ENCODE peak calls at places on chromosome X, in eight cellular contexts. One of them, this sample, is unnamed. For H3K4me1, the result is how much of the 10 kb centered on the place peaks cover.

GRCh38 chrX:40449396-40449795 is 131.4 kb upstream of the ATP6AP2 start:
- DNase-seq in A549: no peak
- DNase-seq in stomach: no peak
- DNase-seq in tibial nerve: no peak
- DNase-seq in suprapubic skin: no peak
- DNase-seq in sigmoid colon: no peak
- DNase-seq in ovary: no peak
- DNase-seq in K562: no peak
- DNase-seq in this sample: no peak

GRCh38 chrX:44344194-44344593 is 722 bp upstream of the EFHC2 start:
- DNase-seq in A549: no peak
- DNase-seq in stomach: peak
- DNase-seq in tibial nerve: peak
- DNase-seq in suprapubic skin: no peak
- DNase-seq in sigmoid colon: no peak
- DNase-seq in ovary: no peak
- DNase-seq in K562: peak
- DNase-seq in this sample: peak

GRCh38 chrX:149074429-149074828 is 430.7 kb downstream of the IDS start:
- DNase-seq in A549: no peak
- DNase-seq in stomach: no peak
- DNase-seq in tibial nerve: peak
- DNase-seq in suprapubic skin: no peak
- DNase-seq in sigmoid colon: no peak
- DNase-seq in ovary: no peak
- DNase-seq in K562: no peak
- DNase-seq in this sample: no peak

GRCh38 chrX:155998116-155998515 is 620 bp downstream of the IL9R start:
- DNase-seq in A549: no peak
- DNase-seq in stomach: no peak
- DNase-seq in tibial nerve: no peak
- DNase-seq in suprapubic skin: no peak
- DNase-seq in sigmoid colon: no peak
- DNase-seq in ovary: no peak
- DNase-seq in K562: no peak
- DNase-seq in this sample: no peak

GRCh38 chrX:46444011-46444410 is 101.2 kb downstream of the ZNF674 start:
- DNase-seq in A549: no peak
- DNase-seq in stomach: no peak
- DNase-seq in tibial nerve: no peak
- DNase-seq in suprapubic skin: no peak
- DNase-seq in sigmoid colon: no peak
- DNase-seq in ovary: no peak
- DNase-seq in K562: peak
- DNase-seq in this sample: no peak

GRCh38 chrX:63503541-63503940 is 152.4 kb upstream of the SPIN4 start:
- DNase-seq in A549: no peak
- DNase-seq in stomach: no peak
- DNase-seq in tibial nerve: no peak
- DNase-seq in suprapubic skin: no peak
- DNase-seq in sigmoid colon: no peak
- DNase-seq in ovary: no peak
- DNase-seq in K562: no peak
- DNase-seq in this sample: no peak

GRCh38 chrX:10111364-10112148 is 45.2 kb upstream of the CLCN4 start:
- DNase-seq in A549: no peak
- DNase-seq in stomach: no peak
- DNase-seq in tibial nerve: no peak
- DNase-seq in suprapubic skin: no peak
- DNase-seq in sigmoid colon: peak
- DNase-seq in ovary: peak
- DNase-seq in K562: no peak
- DNase-seq in this sample: peak

GRCh38 chrX:23902419-23902818 is 5.3 kb downstream of the APOO start:
- DNase-seq in A549: no peak
- DNase-seq in stomach: no peak
- DNase-seq in tibial nerve: no peak
- DNase-seq in suprapubic skin: no peak
- DNase-seq in sigmoid colon: no peak
- DNase-seq in ovary: no peak
- DNase-seq in K562: peak
- DNase-seq in this sample: no peak

GRCh38 chrX:39613997-39614679 is 483.6 kb downstream of the BCOR start:
- DNase-seq in A549: no peak
- DNase-seq in stomach: no peak
- DNase-seq in tibial nerve: no peak
- DNase-seq in suprapubic skin: no peak
- DNase-seq in sigmoid colon: no peak
- DNase-seq in ovary: no peak
- DNase-seq in K562: no peak
- DNase-seq in this sample: peak

GRCh38 chrX:121456315-121456714 is 408.9 kb downstream of the GLUD2 start:
- DNase-seq in A549: no peak
- DNase-seq in stomach: no peak
- DNase-seq in tibial nerve: no peak
- DNase-seq in suprapubic skin: no peak
- DNase-seq in sigmoid colon: no peak
- DNase-seq in ovary: no peak
- DNase-seq in K562: no peak
- DNase-seq in this sample: no peak

GRCh38 chrX:108268434-108269080 is 169.7 kb downstream of the COL4A6 start:
- DNase-seq in A549: no peak
- DNase-seq in stomach: no peak
- DNase-seq in tibial nerve: no peak
- DNase-seq in suprapubic skin: no peak
- DNase-seq in sigmoid colon: no peak
- DNase-seq in ovary: no peak
- DNase-seq in K562: no peak
- DNase-seq in this sample: no peak

GRCh38 chrX:140346711-140347110 is 158.2 kb downstream of the SOX3 start:
- DNase-seq in A549: no peak
- DNase-seq in stomach: no peak
- DNase-seq in tibial nerve: no peak
- DNase-seq in suprapubic skin: no peak
- DNase-seq in sigmoid colon: no peak
- DNase-seq in ovary: no peak
- DNase-seq in K562: no peak
- DNase-seq in this sample: no peak

GRCh38 chrX:8820910-8821527 is 19.8 kb upstream of the FAM9A start:
- DNase-seq in A549: no peak
- DNase-seq in stomach: no peak
- DNase-seq in tibial nerve: no peak
- DNase-seq in suprapubic skin: no peak
- DNase-seq in sigmoid colon: no peak
- DNase-seq in ovary: no peak
- DNase-seq in K562: no peak
- DNase-seq in this sample: no peak

GRCh38 chrX:109614951-109615350 is 10.0 kb downstream of the KCNE5 start:
- DNase-seq in A549: no peak
- DNase-seq in stomach: no peak
- DNase-seq in tibial nerve: no peak
- DNase-seq in suprapubic skin: no peak
- DNase-seq in sigmoid colon: no peak
- DNase-seq in ovary: no peak
- DNase-seq in K562: no peak
- DNase-seq in this sample: no peak

GRCh38 chrX:139203681-139204575 is 326.6 kb upstream of the F9 start:
- DNase-seq in A549: no peak
- DNase-seq in stomach: peak
- DNase-seq in tibial nerve: no peak
- DNase-seq in suprapubic skin: no peak
- DNase-seq in sigmoid colon: no peak
- DNase-seq in ovary: peak
- DNase-seq in K562: no peak
- DNase-seq in this sample: no peak

GRCh38 chrX:30900227-30900626 is 11.2 kb upstream of the TAB3 start:
- DNase-seq in A549: no peak
- DNase-seq in stomach: no peak
- DNase-seq in tibial nerve: no peak
- DNase-seq in suprapubic skin: no peak
- DNase-seq in sigmoid colon: no peak
- DNase-seq in ovary: no peak
- DNase-seq in K562: no peak
- DNase-seq in this sample: no peak

GRCh38 chrX:131861088-131861787 is 161.9 kb upstream of the STK26 start:
- DNase-seq in A549: no peak
- DNase-seq in stomach: no peak
- DNase-seq in tibial nerve: no peak
- DNase-seq in suprapubic skin: no peak
- DNase-seq in sigmoid colon: no peak
- DNase-seq in ovary: no peak
- DNase-seq in K562: no peak
- DNase-seq in this sample: no peak

GRCh38 chrX:65643046-65643785 is 24.2 kb upstream of the MSN start:
- DNase-seq in A549: no peak
- DNase-seq in stomach: no peak
- DNase-seq in tibial nerve: no peak
- DNase-seq in suprapubic skin: no peak
- DNase-seq in sigmoid colon: no peak
- DNase-seq in ovary: no peak
- DNase-seq in K562: no peak
- DNase-seq in this sample: no peak

GRCh38 chrX:110746014-110746413 is 49.6 kb downstream of the CHRDL1 start:
- DNase-seq in A549: no peak
- DNase-seq in stomach: no peak
- DNase-seq in tibial nerve: no peak
- DNase-seq in suprapubic skin: no peak
- DNase-seq in sigmoid colon: no peak
- DNase-seq in ovary: no peak
- DNase-seq in K562: no peak
- DNase-seq in this sample: no peak

GRCh38 chrX:110915120-110915519 is 119.5 kb upstream of the CHRDL1 start:
- DNase-seq in A549: no peak
- DNase-seq in stomach: no peak
- DNase-seq in tibial nerve: peak
- DNase-seq in suprapubic skin: no peak
- DNase-seq in sigmoid colon: no peak
- DNase-seq in ovary: no peak
- DNase-seq in K562: no peak
- DNase-seq in this sample: no peak

GRCh38 chrX:138648570-138648969 is 62.9 kb downstream of the FGF13 start:
- DNase-seq in A549: no peak
- DNase-seq in stomach: no peak
- DNase-seq in tibial nerve: no peak
- DNase-seq in suprapubic skin: no peak
- DNase-seq in sigmoid colon: no peak
- DNase-seq in ovary: no peak
- DNase-seq in K562: no peak
- DNase-seq in this sample: no peak

DNA sequence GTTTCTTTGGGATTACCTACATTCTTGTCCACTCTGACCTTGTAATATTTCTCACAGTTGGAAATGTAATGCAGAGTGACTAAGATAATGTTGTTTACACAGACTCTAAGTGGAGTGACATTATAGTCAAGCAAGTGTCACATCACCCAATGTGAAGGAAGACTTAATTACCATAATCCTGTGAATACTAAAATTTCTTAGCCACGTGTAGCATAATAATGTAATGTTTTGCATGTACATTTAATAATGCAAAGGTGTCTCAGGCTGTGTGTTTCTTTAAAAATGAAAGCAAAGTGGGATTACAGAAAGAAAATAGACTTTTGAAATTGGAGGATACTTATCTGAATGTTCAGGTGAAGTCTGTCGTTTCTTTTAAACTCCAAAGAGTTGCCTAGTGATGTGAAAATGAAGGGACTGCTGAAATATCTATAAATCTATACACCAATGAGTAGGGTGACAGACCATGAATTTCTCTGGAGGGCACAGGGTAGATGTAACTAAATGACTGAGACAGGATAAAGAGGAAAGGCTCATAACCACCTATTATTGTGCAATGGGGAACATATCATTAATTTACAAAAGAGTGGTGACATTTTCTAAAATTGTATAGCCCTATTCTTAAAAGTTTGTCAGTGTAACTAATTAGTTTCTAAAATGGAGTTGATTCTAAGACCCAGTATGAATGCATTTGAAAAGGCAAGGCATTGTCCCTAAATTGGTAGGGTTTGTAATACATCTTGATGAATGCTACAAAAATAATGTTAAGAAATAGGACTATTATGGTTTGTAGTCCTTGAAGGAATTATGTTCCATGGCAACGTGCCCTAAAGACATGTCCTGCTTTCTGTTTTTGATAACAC is 235.7 kb downstream of the DACH2 start:
- DNase-seq in A549: no peak
- DNase-seq in stomach: no peak
- DNase-seq in tibial nerve: no peak
- DNase-seq in suprapubic skin: no peak
- DNase-seq in sigmoid colon: no peak
- DNase-seq in ovary: no peak
- DNase-seq in K562: no peak
- DNase-seq in this sample: no peak
- TF ChIP-seq POLR2A in A549: no peak
- TF ChIP-seq POLR2A in stomach: no peak
- TF ChIP-seq POLR2A in tibial nerve: no peak
- TF ChIP-seq POLR2A in suprapubic skin: no peak
- TF ChIP-seq POLR2A in sigmoid colon: no peak
- TF ChIP-seq POLR2A in ovary: no peak
- TF ChIP-seq POLR2A in K562: no peak
- TF ChIP-seq POLR2A in this sample: no peak

GRCh38 chrX:22430701-22431100 is 158.0 kb downstream of the CBLL2 start:
- DNase-seq in A549: no peak
- DNase-seq in stomach: no peak
- DNase-seq in tibial nerve: no peak
- DNase-seq in suprapubic skin: no peak
- DNase-seq in sigmoid colon: no peak
- DNase-seq in ovary: no peak
- DNase-seq in K562: no peak
- DNase-seq in this sample: no peak
- H3K4me1 ChIP-seq in A549: under half
- H3K4me1 ChIP-seq in stomach: under half
- H3K4me1 ChIP-seq in tibial nerve: under half
- H3K4me1 ChIP-seq in suprapubic skin: under half
- H3K4me1 ChIP-seq in sigmoid colon: under half
- H3K4me1 ChIP-seq in ovary: under half
- H3K4me1 ChIP-seq in K562: under half
- H3K4me1 ChIP-seq in this sample: under half

DNA sequence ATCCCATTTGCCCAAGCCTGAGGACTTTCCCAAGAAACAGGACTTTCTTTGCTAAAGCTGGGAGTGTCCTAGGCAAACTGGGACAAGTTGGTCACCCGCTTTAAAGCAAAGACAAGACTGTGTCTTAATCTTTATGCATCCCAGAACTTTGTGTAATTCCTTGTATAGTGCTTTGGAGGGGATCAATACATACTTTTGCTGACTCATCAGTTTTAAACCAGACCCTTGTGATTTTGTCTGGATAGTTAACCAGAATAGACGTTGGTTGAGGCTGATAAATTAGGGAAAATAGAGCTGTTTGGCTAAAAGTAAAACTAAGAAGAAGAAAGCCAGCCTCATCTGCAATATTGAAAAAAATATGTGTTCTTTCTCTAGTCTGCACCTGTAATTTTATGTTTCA is 82.8 kb downstream of the IL1RAPL1 start:
- DNase-seq in A549: no peak
- DNase-seq in stomach: no peak
- DNase-seq in tibial nerve: no peak
- DNase-seq in suprapubic skin: no peak
- DNase-seq in sigmoid colon: no peak
- DNase-seq in ovary: no peak
- DNase-seq in K562: no peak
- DNase-seq in this sample: no peak
- TF ChIP-seq EP300 in A549: no peak
- TF ChIP-seq EP300 in stomach: no peak
- TF ChIP-seq EP300 in tibial nerve: no peak
- TF ChIP-seq EP300 in suprapubic skin: no peak
- TF ChIP-seq EP300 in sigmoid colon: no peak
- TF ChIP-seq EP300 in ovary: no peak
- TF ChIP-seq EP300 in K562: no peak
- TF ChIP-seq EP300 in this sample: no peak

GRCh38 chrX:48711929-48712505 is 15.5 kb downstream of the SUV39H1 start:
- DNase-seq in A549: no peak
- DNase-seq in stomach: no peak
- DNase-seq in tibial nerve: no peak
- DNase-seq in suprapubic skin: no peak
- DNase-seq in sigmoid colon: no peak
- DNase-seq in ovary: no peak
- DNase-seq in K562: no peak
- DNase-seq in this sample: no peak
- TF ChIP-seq POLR2A in A549: no peak
- TF ChIP-seq POLR2A in stomach: no peak
- TF ChIP-seq POLR2A in tibial nerve: no peak
- TF ChIP-seq POLR2A in suprapubic skin: no peak
- TF ChIP-seq POLR2A in sigmoid colon: no peak
- TF ChIP-seq POLR2A in ovary: no peak
- TF ChIP-seq POLR2A in K562: no peak
- TF ChIP-seq POLR2A in this sample: no peak